ENCODE peak calls at places on chromosomes 13 and 19, in eight cellular contexts. S is aorta, T is spleen, H is tibial artery, D is tibial nerve, I is uterus, Z is Panc1, W is PC-9. L is an unnamed sample.

GRCh38 chr13:37615271-37615670 is 16.7 kb upstream of the POSTN start:
- DNase-seq in S (no peak), T (no peak), H (no peak), D (no peak), I (no peak), Z (no peak), W (no peak), L (no peak)

GRCh38 chr19:4878491-4878968 is 11.1 kb upstream of the PLIN3 start:
- DNase-seq in S (peak), T (no peak), H (no peak), D (no peak), I (no peak), Z (no peak), W (no peak), L (peak)

GRCh38 chr13:20303636-20304035 is 71.5 kb upstream of the GJB6 start:
- DNase-seq in S (no peak), T (no peak), H (no peak), D (no peak), I (no peak), Z (no peak), W (no peak), L (no peak)

GRCh38 chr19:11673608-11674041 is 65.1 kb downstream of the ZNF823 start:
- DNase-seq in S (peak), T (peak), H (peak), D (peak), I (peak), Z (no peak), W (peak), L (peak)

GRCh38 chr13:48919750-48920149 is 56.0 kb upstream of the FNDC3A start:
- DNase-seq in S (no peak), T (no peak), H (no peak), D (no peak), I (no peak), Z (no peak), W (no peak), L (no peak)

GRCh38 chr19:33678796-33679195 is 57.0 kb downstream of the CHST8 start:
- DNase-seq in S (no peak), T (peak), H (no peak), D (no peak), I (no peak), Z (no peak), W (no peak), L (peak)

GRCh38 chr19:7554990-7555864 is 19.7 kb downstream of the PNPLA6 start:
- DNase-seq in S (peak), T (no peak), H (no peak), D (no peak), I (no peak), Z (no peak), W (no peak), L (no peak)

GRCh38 chr13:53749306-53749705 is 720.7 kb downstream of the OLFM4 start:
- DNase-seq in S (no peak), T (no peak), H (no peak), D (no peak), I (no peak), Z (no peak), W (no peak), L (no peak)

GRCh38 chr13:20828540-20829364 is 55.0 kb upstream of the EEF1AKMT1 start:
- DNase-seq in S (no peak), T (no peak), H (no peak), D (peak), I (no peak), Z (no peak), W (peak), L (no peak)

GRCh38 chr13:114041493-114041892 is 67.6 kb upstream of the C13orf46 start:
- DNase-seq in S (no peak), T (no peak), H (no peak), D (no peak), I (no peak), Z (no peak), W (no peak), L (no peak)

GRCh38 chr19:49423278-49423984 is at the start of gene PTH2:
- DNase-seq in S (no peak), T (no peak), H (no peak), D (no peak), I (no peak), Z (no peak), W (no peak), L (no peak)

GRCh38 chr19:58387338-58388174 is 487 bp downstream of the RPS5 start:
- DNase-seq in S (no peak), T (peak), H (no peak), D (no peak), I (no peak), Z (no peak), W (no peak), L (no peak)

GRCh38 chr13:49183672-49184315 is 36.3 kb upstream of the MLNR start:
- DNase-seq in S (no peak), T (no peak), H (no peak), D (no peak), I (no peak), Z (no peak), W (no peak), L (no peak)

GRCh38 chr19:38907227-38907626 is 4.8 kb downstream of the CCER2 start:
- DNase-seq in S (no peak), T (no peak), H (no peak), D (no peak), I (no peak), Z (no peak), W (no peak), L (no peak)

GRCh38 chr13:32881792-32882175 is 134.4 kb upstream of the KL start:
- DNase-seq in S (no peak), T (no peak), H (no peak), D (no peak), I (no peak), Z (no peak), W (no peak), L (no peak)

GRCh38 chr13:39419866-39420265 is 183.1 kb downstream of the LHFPL6 start:
- DNase-seq in S (no peak), T (no peak), H (no peak), D (no peak), I (no peak), Z (no peak), W (no peak), L (no peak)

GRCh38 chr19:7701654-7702457 is at the start of gene FCER2:
- DNase-seq in S (no peak), T (peak), H (no peak), D (no peak), I (no peak), Z (no peak), W (no peak), L (no peak)

GRCh38 chr19:49851456-49852259 is 699 bp downstream of the PTOV1 start:
- DNase-seq in S (no peak), T (peak), H (no peak), D (no peak), I (peak), Z (no peak), W (no peak), L (no peak)

GRCh38 chr19:48844472-48844871 is 8.2 kb upstream of the HSD17B14 start:
- DNase-seq in S (no peak), T (no peak), H (no peak), D (no peak), I (no peak), Z (no peak), W (no peak), L (no peak)

GRCh38 chr19:670609-671075 is 5.5 kb upstream of the FSTL3 start:
- DNase-seq in S (no peak), T (no peak), H (no peak), D (no peak), I (no peak), Z (no peak), W (no peak), L (no peak)

GRCh38 chr19:51572415-51572814 is 1.3 kb downstream of the ZNF175 start:
- DNase-seq in S (no peak), T (no peak), H (no peak), D (no peak), I (no peak), Z (no peak), W (no peak), L (no peak)

GRCh38 chr19:17248011-17248776 is 2.5 kb upstream of the NR2F6 start:
- DNase-seq in S (no peak), T (no peak), H (no peak), D (no peak), I (no peak), Z (no peak), W (peak), L (no peak)

GRCh38 chr19:409515-410242 is 732 bp upstream of the C2CD4C start:
- DNase-seq in S (peak), T (peak), H (peak), D (no peak), I (no peak), Z (no peak), W (no peak), L (no peak)

GRCh38 chr13:100987993-100988392 is 313.4 kb upstream of the TMTC4 start:
- DNase-seq in S (no peak), T (no peak), H (no peak), D (no peak), I (no peak), Z (no peak), W (no peak), L (no peak)

GRCh38 chr19:22026687-22027086 is 15.9 kb upstream of the ZNF208 start:
- DNase-seq in S (no peak), T (no peak), H (no peak), D (no peak), I (no peak), Z (no peak), W (no peak), L (no peak)

GRCh38 chr13:83825676-83826075 is 56.6 kb downstream of the SLITRK1 start:
- DNase-seq in S (no peak), T (no peak), H (no peak), D (no peak), I (no peak), Z (no peak), W (no peak), L (peak)

GRCh38 chr13:113922412-113923118 is 51.3 kb downstream of the C13orf46 start:
- DNase-seq in S (no peak), T (peak), H (peak), D (no peak), I (peak), Z (no peak), W (no peak), L (no peak)

GRCh38 chr13:107450426-107450825 is 764.9 kb downstream of the LIG4 start:
- DNase-seq in S (no peak), T (no peak), H (no peak), D (no peak), I (no peak), Z (no peak), W (no peak), L (no peak)

GRCh38 chr13:74200081-74200480 is 65.9 kb upstream of the KLF12 start:
- DNase-seq in S (no peak), T (no peak), H (no peak), D (no peak), I (no peak), Z (no peak), W (no peak), L (no peak)

GRCh38 chr19:42032428-42032827 is 37.6 kb downstream of the GRIK5 start:
- DNase-seq in S (no peak), T (no peak), H (no peak), D (no peak), I (no peak), Z (no peak), W (no peak), L (no peak)

GRCh38 chr13:36476661-36477060 is 44.4 kb downstream of the CCNA1 start:
- DNase-seq in S (no peak), T (no peak), H (no peak), D (no peak), I (no peak), Z (no peak), W (no peak), L (no peak)

GRCh38 chr13:30616927-30617314 is 799 bp upstream of the USPL1 start:
- DNase-seq in S (peak), T (no peak), H (peak), D (peak), I (peak), Z (peak), W (no peak), L (no peak)

GRCh38 chr13:99386911-99387788 is 80.0 kb upstream of the GPR183 start:
- DNase-seq in S (peak), T (peak), H (no peak), D (peak), I (no peak), Z (peak), W (peak), L (peak)

GRCh38 chr19:17302391-17303166 is 646 bp downstream of the ABHD8 start:
- DNase-seq in S (no peak), T (peak), H (no peak), D (no peak), I (peak), Z (no peak), W (no peak), L (no peak)

GRCh38 chr19:16830679-16831078 is 1.5 kb downstream of the SIN3B start:
- DNase-seq in S (peak), T (no peak), H (no peak), D (no peak), I (no peak), Z (no peak), W (no peak), L (no peak)

GRCh38 chr19:17138937-17139598 is 63.5 kb downstream of the MYO9B start:
- DNase-seq in S (no peak), T (no peak), H (no peak), D (no peak), I (no peak), Z (no peak), W (no peak), L (no peak)

GRCh38 chr13:61170791-61171330 is 244.8 kb downstream of the PCDH20 start:
- DNase-seq in S (no peak), T (no peak), H (no peak), D (no peak), I (no peak), Z (no peak), W (no peak), L (peak)

GRCh38 chr13:23753523-23753922 is 135.7 kb downstream of the MIPEP start:
- DNase-seq in S (no peak), T (no peak), H (no peak), D (no peak), I (no peak), Z (no peak), W (peak), L (no peak)

GRCh38 chr13:66210677-66211076 is 1019.5 kb downstream of the PCDH9 start:
- DNase-seq in S (no peak), T (no peak), H (no peak), D (no peak), I (no peak), Z (peak), W (peak), L (no peak)

DNA sequence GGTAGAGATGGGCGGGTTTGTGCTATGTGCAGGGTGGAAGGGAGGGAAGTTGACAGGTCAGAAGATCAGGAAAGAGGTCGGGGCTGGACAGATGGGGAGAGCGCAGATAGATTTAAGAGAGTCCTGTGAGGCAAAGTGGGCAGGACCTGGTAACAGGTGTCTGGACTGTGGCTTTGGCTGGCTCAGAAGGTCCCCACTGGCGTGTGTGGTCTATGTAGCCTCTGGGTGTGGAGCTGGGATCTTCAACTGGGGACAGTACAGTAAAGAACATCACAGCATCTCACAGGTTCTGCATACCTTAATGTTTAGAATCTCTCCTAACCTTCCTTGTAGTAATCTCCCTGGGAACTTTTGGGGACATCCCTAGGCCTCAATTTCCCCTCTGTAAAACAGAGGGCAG is 17.7 kb downstream of the CKM start:
- DNase-seq in S (no peak), T (no peak), H (no peak), D (no peak), I (no peak), Z (no peak), W (no peak), L (no peak)
- H3K27ac ChIP-seq in S (no peak), T (no peak), H (no peak), D (no peak), I (no peak), Z (no peak), W (no peak), L (no peak)

GRCh38 chr13:25300861-25301346 is 521 bp upstream of the NUP58 start:
- DNase-seq in S (peak), T (peak), H (no peak), D (no peak), I (peak), Z (no peak), W (no peak), L (no peak)

GRCh38 chr13:25306671-25307464 is 5.4 kb downstream of the NUP58 start:
- DNase-seq in S (no peak), T (no peak), H (no peak), D (no peak), I (no peak), Z (no peak), W (no peak), L (no peak)

DNA sequence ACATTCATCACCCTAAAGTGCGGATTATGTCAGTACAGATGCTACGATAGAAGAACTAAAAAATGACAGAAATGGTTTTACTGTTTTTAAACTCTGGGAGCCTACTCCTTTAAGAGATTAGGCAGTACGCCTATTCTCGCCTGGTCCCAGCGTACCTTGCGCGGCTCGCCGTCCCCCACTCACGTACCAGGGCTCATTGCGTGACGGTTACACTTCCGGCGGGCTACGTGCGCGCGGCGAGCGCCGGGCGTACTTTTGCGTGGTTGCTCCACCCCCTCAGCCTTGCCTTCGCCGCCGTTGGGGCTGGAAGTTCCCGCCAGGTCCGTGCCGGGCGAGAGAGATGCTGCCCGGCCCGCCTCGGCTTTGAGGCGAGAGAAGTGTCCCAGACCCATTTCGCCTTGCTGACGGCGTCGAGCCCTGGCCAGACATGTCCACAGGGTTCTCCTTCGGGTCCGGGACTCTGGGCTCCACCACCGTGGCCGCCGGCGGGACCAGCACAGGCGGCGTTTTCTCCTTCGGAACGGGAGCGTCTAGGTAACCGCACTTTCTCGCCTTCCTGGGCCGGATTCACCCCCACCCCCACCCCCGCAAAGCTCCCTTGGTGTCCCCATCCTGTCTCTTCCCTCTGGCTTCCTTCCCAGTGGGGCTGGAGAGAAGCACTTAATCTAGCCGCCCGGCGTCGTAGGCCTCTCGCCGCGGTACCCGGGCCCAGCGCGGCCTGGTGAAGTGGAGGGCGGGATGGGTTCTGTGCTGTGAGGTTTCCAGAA is at the start of gene NUP58:
- DNase-seq in S (peak), T (peak), H (peak), D (peak), I (peak), Z (peak), W (peak), L (peak)
- H3K27ac ChIP-seq in S (peak), T (peak), H (peak), D (peak), I (peak), Z (peak), W (peak), L (peak)

GRCh38 chr19:13597625-13598024 is 91.3 kb upstream of the CACNA1A start:
- DNase-seq in S (peak), T (no peak), H (no peak), D (peak), I (peak), Z (peak), W (peak), L (no peak)
- H3K27ac ChIP-seq in S (no peak), T (no peak), H (no peak), D (no peak), I (no peak), Z (no peak), W (no peak), L (no peak)

DNA sequence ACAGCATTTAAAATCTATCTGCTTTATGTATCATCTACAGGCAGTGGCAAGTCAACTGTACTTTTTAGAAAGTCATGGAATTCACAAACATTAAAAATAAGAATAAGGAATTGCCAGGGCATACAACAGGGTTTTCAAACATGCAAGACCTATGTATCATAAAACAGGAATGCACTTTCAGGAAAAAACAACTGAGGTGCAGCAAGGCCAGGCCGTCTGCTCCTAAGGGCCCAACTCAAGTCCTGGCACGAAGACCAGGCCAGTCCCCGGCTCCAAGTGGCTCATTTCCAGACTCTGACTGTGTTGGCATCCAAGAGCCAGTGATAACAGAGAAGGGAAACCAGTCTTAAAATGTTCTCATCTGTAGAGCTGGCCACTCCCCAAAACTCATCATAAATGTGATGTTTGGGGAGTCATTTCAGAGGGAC is 7.1 kb downstream of the RFX2 start:
- DNase-seq in S (peak), T (no peak), H (peak), D (peak), I (peak), Z (no peak), W (peak), L (no peak)
- H3K27ac ChIP-seq in S (peak), T (no peak), H (peak), D (no peak), I (peak), Z (no peak), W (no peak), L (no peak)

DNA sequence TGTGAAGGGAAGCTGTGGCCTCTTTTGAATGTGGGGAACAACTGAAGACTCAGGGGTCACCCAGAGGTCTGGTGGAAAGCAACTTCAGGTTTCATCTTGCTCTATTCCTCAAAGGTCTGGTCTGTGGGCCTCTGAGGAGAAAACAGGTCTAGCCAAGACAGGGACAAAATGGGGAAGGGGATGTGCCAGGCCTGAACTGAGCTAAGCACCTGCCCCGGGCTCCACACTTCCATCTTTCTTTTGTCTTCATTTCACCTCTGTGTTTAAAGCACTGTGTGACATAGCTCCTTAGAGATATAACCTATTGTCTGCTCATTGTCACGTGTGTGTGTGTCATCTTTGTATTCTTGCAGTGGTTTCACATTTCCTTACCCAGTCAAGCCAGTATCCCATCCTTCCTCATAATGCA is 19.9 kb upstream of the GDF15 start:
- DNase-seq in S (no peak), T (no peak), H (no peak), D (no peak), I (no peak), Z (no peak), W (no peak), L (no peak)
- H3K27ac ChIP-seq in S (no peak), T (peak), H (peak), D (no peak), I (peak), Z (peak), W (peak), L (no peak)

GRCh38 chr19:47369923-47370625 is 21.0 kb downstream of the DHX34 start:
- DNase-seq in S (no peak), T (peak), H (no peak), D (no peak), I (no peak), Z (no peak), W (peak), L (no peak)
- H3K27ac ChIP-seq in S (no peak), T (peak), H (no peak), D (no peak), I (no peak), Z (no peak), W (no peak), L (no peak)

L was measured in caudate nucleus.